ENCODE peak calls at places on chromosome 20, in nine cellular contexts. One of them, this sample, is unnamed.

GRCh38 chr20:36465109-36466080 is 75.9 kb upstream of the MYL9 start:
- DNase-seq in SJSA1: peak; percentile 85
- DNase-seq in activated CD4-positive, alpha-beta T cell treated with anti-CD3 and anti-CD28 coated beads, Interleukin-2, amount 50 U/mL, for 1 hour: peak; percentile 36
- DNase-seq in heart left ventricle: peak; percentile 76
- DNase-seq in epithelial cell of esophagus: peak; percentile 90
- DNase-seq in non-pigmented ciliary epithelial cell: peak; percentile 66
- DNase-seq in putamen: no peak
- DNase-seq in Caki2: peak; percentile 56
- DNase-seq in caudate nucleus: no peak
- DNase-seq in this sample: peak; percentile 76

GRCh38 chr20:46011631-46012482 is 3.1 kb downstream of the MMP9 start:
- DNase-seq in non-pigmented ciliary epithelial cell: no peak
- DNase-seq in caudate nucleus: no peak
- DNase-seq in putamen: no peak
- DNase-seq in activated CD4-positive, alpha-beta T cell treated with anti-CD3 and anti-CD28 coated beads, Interleukin-2, amount 50 U/mL, for 1 hour: peak; percentile 36
- DNase-seq in epithelial cell of esophagus: peak; percentile 72
- DNase-seq in SJSA1: peak; percentile 10
- DNase-seq in heart left ventricle: peak; percentile 60
- DNase-seq in Caki2: peak; percentile 98
- DNase-seq in this sample: peak; percentile 75

GRCh38 chr20:54856202-54856601 is 380.8 kb downstream of the DOK5 start:
- DNase-seq in activated CD4-positive, alpha-beta T cell treated with anti-CD3 and anti-CD28 coated beads, Interleukin-2, amount 50 U/mL, for 1 hour: no peak
- DNase-seq in heart left ventricle: no peak
- DNase-seq in putamen: no peak
- DNase-seq in non-pigmented ciliary epithelial cell: no peak
- DNase-seq in epithelial cell of esophagus: no peak
- DNase-seq in caudate nucleus: no peak
- DNase-seq in Caki2: no peak
- DNase-seq in SJSA1: no peak
- DNase-seq in this sample: no peak

GRCh38 chr20:8287328-8287727 is 155.3 kb downstream of the PLCB1 start:
- DNase-seq in Caki2: no peak
- DNase-seq in activated CD4-positive, alpha-beta T cell treated with anti-CD3 and anti-CD28 coated beads, Interleukin-2, amount 50 U/mL, for 1 hour: no peak
- DNase-seq in heart left ventricle: no peak
- DNase-seq in putamen: no peak
- DNase-seq in non-pigmented ciliary epithelial cell: no peak
- DNase-seq in epithelial cell of esophagus: no peak
- DNase-seq in SJSA1: no peak
- DNase-seq in caudate nucleus: no peak
- DNase-seq in this sample: no peak

GRCh38 chr20:59495894-59496510 is 108.3 kb upstream of the PHACTR3 start:
- DNase-seq in epithelial cell of esophagus: peak; percentile 68
- DNase-seq in activated CD4-positive, alpha-beta T cell treated with anti-CD3 and anti-CD28 coated beads, Interleukin-2, amount 50 U/mL, for 1 hour: peak; percentile 71
- DNase-seq in caudate nucleus: peak; percentile 21
- DNase-seq in non-pigmented ciliary epithelial cell: peak; percentile 20
- DNase-seq in SJSA1: peak; percentile 41
- DNase-seq in Caki2: peak; percentile 58
- DNase-seq in putamen: peak; percentile 53
- DNase-seq in heart left ventricle: peak; percentile 62
- DNase-seq in this sample: peak; percentile 46

GRCh38 chr20:47551841-47552240 is 50.2 kb downstream of the NCOA3 start:
- DNase-seq in Caki2: no peak
- DNase-seq in heart left ventricle: no peak
- DNase-seq in non-pigmented ciliary epithelial cell: no peak
- DNase-seq in activated CD4-positive, alpha-beta T cell treated with anti-CD3 and anti-CD28 coated beads, Interleukin-2, amount 50 U/mL, for 1 hour: no peak
- DNase-seq in putamen: no peak
- DNase-seq in epithelial cell of esophagus: no peak
- DNase-seq in SJSA1: no peak
- DNase-seq in caudate nucleus: no peak
- DNase-seq in this sample: no peak

GRCh38 chr20:34907616-34908469 is 31.4 kb downstream of the ACSS2 start:
- DNase-seq in putamen: no peak
- DNase-seq in caudate nucleus: no peak
- DNase-seq in epithelial cell of esophagus: peak; percentile 98
- DNase-seq in non-pigmented ciliary epithelial cell: no peak
- DNase-seq in activated CD4-positive, alpha-beta T cell treated with anti-CD3 and anti-CD28 coated beads, Interleukin-2, amount 50 U/mL, for 1 hour: no peak
- DNase-seq in SJSA1: peak; percentile 78
- DNase-seq in heart left ventricle: peak; percentile 80
- DNase-seq in Caki2: peak; percentile 91
- DNase-seq in this sample: peak; percentile 79

GRCh38 chr20:59805266-59805665 is 128.2 kb downstream of the SYCP2 start:
- DNase-seq in epithelial cell of esophagus: no peak
- DNase-seq in SJSA1: no peak
- DNase-seq in Caki2: no peak
- DNase-seq in caudate nucleus: no peak
- DNase-seq in heart left ventricle: no peak
- DNase-seq in activated CD4-positive, alpha-beta T cell treated with anti-CD3 and anti-CD28 coated beads, Interleukin-2, amount 50 U/mL, for 1 hour: no peak
- DNase-seq in putamen: no peak
- DNase-seq in non-pigmented ciliary epithelial cell: no peak
- DNase-seq in this sample: no peak

GRCh38 chr20:48761023-48761785 is 66.6 kb downstream of the PREX1 start:
- DNase-seq in Caki2: no peak
- DNase-seq in putamen: no peak
- DNase-seq in caudate nucleus: no peak
- DNase-seq in epithelial cell of esophagus: no peak
- DNase-seq in SJSA1: no peak
- DNase-seq in non-pigmented ciliary epithelial cell: no peak
- DNase-seq in heart left ventricle: peak; percentile 49
- DNase-seq in activated CD4-positive, alpha-beta T cell treated with anti-CD3 and anti-CD28 coated beads, Interleukin-2, amount 50 U/mL, for 1 hour: peak; percentile 54
- DNase-seq in this sample: no peak

GRCh38 chr20:58715709-58716475 is 23.3 kb downstream of the NPEPL1 start:
- DNase-seq in epithelial cell of esophagus: no peak
- DNase-seq in activated CD4-positive, alpha-beta T cell treated with anti-CD3 and anti-CD28 coated beads, Interleukin-2, amount 50 U/mL, for 1 hour: no peak
- DNase-seq in non-pigmented ciliary epithelial cell: no peak
- DNase-seq in caudate nucleus: no peak
- DNase-seq in Caki2: no peak
- DNase-seq in putamen: no peak
- DNase-seq in heart left ventricle: no peak
- DNase-seq in SJSA1: no peak
- DNase-seq in this sample: no peak

GRCh38 chr20:38216736-38217595 is 43.6 kb downstream of the KIAA1755 start:
- DNase-seq in activated CD4-positive, alpha-beta T cell treated with anti-CD3 and anti-CD28 coated beads, Interleukin-2, amount 50 U/mL, for 1 hour: no peak
- DNase-seq in caudate nucleus: no peak
- DNase-seq in heart left ventricle: no peak
- DNase-seq in Caki2: no peak
- DNase-seq in putamen: no peak
- DNase-seq in SJSA1: no peak
- DNase-seq in epithelial cell of esophagus: no peak
- DNase-seq in non-pigmented ciliary epithelial cell: no peak
- DNase-seq in this sample: no peak

GRCh38 chr20:45433316-45433715 is 17.4 kb downstream of the PIGT start:
- DNase-seq in SJSA1: no peak
- DNase-seq in Caki2: peak; percentile 56
- DNase-seq in epithelial cell of esophagus: no peak
- DNase-seq in activated CD4-positive, alpha-beta T cell treated with anti-CD3 and anti-CD28 coated beads, Interleukin-2, amount 50 U/mL, for 1 hour: no peak
- DNase-seq in putamen: peak; percentile 96
- DNase-seq in non-pigmented ciliary epithelial cell: no peak
- DNase-seq in caudate nucleus: peak; percentile 64
- DNase-seq in heart left ventricle: peak; percentile 80
- DNase-seq in this sample: peak; percentile 18

GRCh38 chr20:32592022-32592421 is 6.9 kb upstream of the NOL4L start:
- DNase-seq in activated CD4-positive, alpha-beta T cell treated with anti-CD3 and anti-CD28 coated beads, Interleukin-2, amount 50 U/mL, for 1 hour: no peak
- DNase-seq in epithelial cell of esophagus: no peak
- DNase-seq in Caki2: no peak
- DNase-seq in putamen: no peak
- DNase-seq in non-pigmented ciliary epithelial cell: no peak
- DNase-seq in caudate nucleus: no peak
- DNase-seq in heart left ventricle: no peak
- DNase-seq in SJSA1: no peak
- DNase-seq in this sample: no peak